ENCODE peak calls at places on chromosome 11, in six cellular contexts. One of them, this sample, is unnamed.

GRCh38 chr11:75281469-75282095 is 41.0 kb downstream of the TPBGL start:
- DNase-seq in AG09309: no peak
- DNase-seq in occipital lobe: no peak
- DNase-seq in activated naive CD4-positive, alpha-beta T cell treated with anti-CD3 and anti-CD28 coated beads for 36 hours: no peak
- DNase-seq in NCI-H2081: no peak
- DNase-seq in activated CD4-positive, alpha-beta T cell treated with anti-CD3 and anti-CD28 coated beads for 24 hours: no peak
- DNase-seq in this sample: no peak

GRCh38 chr11:94325681-94326080 is 21.3 kb downstream of the IZUMO1R start:
- DNase-seq in AG09309: no peak
- DNase-seq in NCI-H2081: no peak
- DNase-seq in activated naive CD4-positive, alpha-beta T cell treated with anti-CD3 and anti-CD28 coated beads for 36 hours: peak
- DNase-seq in activated CD4-positive, alpha-beta T cell treated with anti-CD3 and anti-CD28 coated beads for 24 hours: peak
- DNase-seq in occipital lobe: no peak
- DNase-seq in this sample: no peak

GRCh38 chr11:127136438-127136837 is 135.9 kb upstream of the KIRREL3 start:
- DNase-seq in activated CD4-positive, alpha-beta T cell treated with anti-CD3 and anti-CD28 coated beads for 24 hours: no peak
- DNase-seq in activated naive CD4-positive, alpha-beta T cell treated with anti-CD3 and anti-CD28 coated beads for 36 hours: no peak
- DNase-seq in AG09309: no peak
- DNase-seq in occipital lobe: no peak
- DNase-seq in NCI-H2081: no peak
- DNase-seq in this sample: no peak

GRCh38 chr11:11659567-11660341 is 37.9 kb upstream of the GALNT18 start:
- DNase-seq in activated CD4-positive, alpha-beta T cell treated with anti-CD3 and anti-CD28 coated beads for 24 hours: no peak
- DNase-seq in occipital lobe: no peak
- DNase-seq in activated naive CD4-positive, alpha-beta T cell treated with anti-CD3 and anti-CD28 coated beads for 36 hours: no peak
- DNase-seq in NCI-H2081: no peak
- DNase-seq in AG09309: no peak
- DNase-seq in this sample: no peak

GRCh38 chr11:8650401-8650990 is 32.0 kb downstream of the TRIM66 start:
- DNase-seq in activated CD4-positive, alpha-beta T cell treated with anti-CD3 and anti-CD28 coated beads for 24 hours: no peak
- DNase-seq in NCI-H2081: no peak
- DNase-seq in AG09309: no peak
- DNase-seq in occipital lobe: no peak
- DNase-seq in activated naive CD4-positive, alpha-beta T cell treated with anti-CD3 and anti-CD28 coated beads for 36 hours: no peak
- DNase-seq in this sample: no peak

GRCh38 chr11:33801821-33802413 is 27.6 kb upstream of the FBXO3 start:
- DNase-seq in AG09309: no peak
- DNase-seq in occipital lobe: no peak
- DNase-seq in activated naive CD4-positive, alpha-beta T cell treated with anti-CD3 and anti-CD28 coated beads for 36 hours: no peak
- DNase-seq in NCI-H2081: no peak
- DNase-seq in activated CD4-positive, alpha-beta T cell treated with anti-CD3 and anti-CD28 coated beads for 24 hours: no peak
- DNase-seq in this sample: no peak

GRCh38 chr11:118956094-118956846 is at the start of gene UPK2:
- DNase-seq in AG09309: peak
- DNase-seq in occipital lobe: peak
- DNase-seq in activated naive CD4-positive, alpha-beta T cell treated with anti-CD3 and anti-CD28 coated beads for 36 hours: peak
- DNase-seq in activated CD4-positive, alpha-beta T cell treated with anti-CD3 and anti-CD28 coated beads for 24 hours: peak
- DNase-seq in NCI-H2081: peak
- DNase-seq in this sample: peak

GRCh38 chr11:128463975-128464374 is 123.4 kb downstream of the ETS1 start:
- DNase-seq in AG09309: no peak
- DNase-seq in occipital lobe: no peak
- DNase-seq in activated naive CD4-positive, alpha-beta T cell treated with anti-CD3 and anti-CD28 coated beads for 36 hours: peak
- DNase-seq in activated CD4-positive, alpha-beta T cell treated with anti-CD3 and anti-CD28 coated beads for 24 hours: no peak
- DNase-seq in NCI-H2081: no peak
- DNase-seq in this sample: no peak

GRCh38 chr11:22666700-22667439 is 459 bp downstream of the GAS2 start:
- DNase-seq in AG09309: no peak
- DNase-seq in activated naive CD4-positive, alpha-beta T cell treated with anti-CD3 and anti-CD28 coated beads for 36 hours: peak
- DNase-seq in occipital lobe: peak
- DNase-seq in NCI-H2081: peak
- DNase-seq in activated CD4-positive, alpha-beta T cell treated with anti-CD3 and anti-CD28 coated beads for 24 hours: no peak
- DNase-seq in this sample: peak

GRCh38 chr11:85941380-85941973 is 86.3 kb downstream of the CCDC83 start:
- DNase-seq in activated naive CD4-positive, alpha-beta T cell treated with anti-CD3 and anti-CD28 coated beads for 36 hours: peak
- DNase-seq in NCI-H2081: peak
- DNase-seq in activated CD4-positive, alpha-beta T cell treated with anti-CD3 and anti-CD28 coated beads for 24 hours: no peak
- DNase-seq in AG09309: no peak
- DNase-seq in occipital lobe: peak
- DNase-seq in this sample: no peak

GRCh38 chr11:131464024-131464423 is 93.6 kb downstream of the NTM start:
- DNase-seq in NCI-H2081: no peak
- DNase-seq in activated naive CD4-positive, alpha-beta T cell treated with anti-CD3 and anti-CD28 coated beads for 36 hours: no peak
- DNase-seq in activated CD4-positive, alpha-beta T cell treated with anti-CD3 and anti-CD28 coated beads for 24 hours: no peak
- DNase-seq in AG09309: no peak
- DNase-seq in occipital lobe: no peak
- DNase-seq in this sample: no peak

GRCh38 chr11:70233511-70233919 is 30.4 kb downstream of the FADD start:
- DNase-seq in occipital lobe: no peak
- DNase-seq in activated naive CD4-positive, alpha-beta T cell treated with anti-CD3 and anti-CD28 coated beads for 36 hours: no peak
- DNase-seq in AG09309: peak
- DNase-seq in NCI-H2081: no peak
- DNase-seq in activated CD4-positive, alpha-beta T cell treated with anti-CD3 and anti-CD28 coated beads for 24 hours: no peak
- DNase-seq in this sample: no peak

GRCh38 chr11:123253909-123254308 is 58.9 kb upstream of the CLMP start:
- DNase-seq in AG09309: no peak
- DNase-seq in activated naive CD4-positive, alpha-beta T cell treated with anti-CD3 and anti-CD28 coated beads for 36 hours: no peak
- DNase-seq in activated CD4-positive, alpha-beta T cell treated with anti-CD3 and anti-CD28 coated beads for 24 hours: no peak
- DNase-seq in occipital lobe: no peak
- DNase-seq in NCI-H2081: no peak
- DNase-seq in this sample: no peak

GRCh38 chr11:79119491-79120284 is 321.1 kb downstream of the TENM4 start:
- DNase-seq in activated CD4-positive, alpha-beta T cell treated with anti-CD3 and anti-CD28 coated beads for 24 hours: no peak
- DNase-seq in NCI-H2081: no peak
- DNase-seq in AG09309: no peak
- DNase-seq in occipital lobe: no peak
- DNase-seq in activated naive CD4-positive, alpha-beta T cell treated with anti-CD3 and anti-CD28 coated beads for 36 hours: no peak
- DNase-seq in this sample: no peak

GRCh38 chr11:66346476-66347424 is 679 bp downstream of the B4GAT1 start:
- DNase-seq in activated CD4-positive, alpha-beta T cell treated with anti-CD3 and anti-CD28 coated beads for 24 hours: no peak
- DNase-seq in occipital lobe: no peak
- DNase-seq in NCI-H2081: peak
- DNase-seq in activated naive CD4-positive, alpha-beta T cell treated with anti-CD3 and anti-CD28 coated beads for 36 hours: no peak
- DNase-seq in AG09309: no peak
- DNase-seq in this sample: no peak

GRCh38 chr11:62842171-62842717 is 2.9 kb upstream of the WDR74 start:
- DNase-seq in occipital lobe: no peak
- DNase-seq in activated CD4-positive, alpha-beta T cell treated with anti-CD3 and anti-CD28 coated beads for 24 hours: no peak
- DNase-seq in activated naive CD4-positive, alpha-beta T cell treated with anti-CD3 and anti-CD28 coated beads for 36 hours: peak
- DNase-seq in AG09309: no peak
- DNase-seq in NCI-H2081: no peak
- DNase-seq in this sample: no peak

GRCh38 chr11:17256512-17256911 is 20.0 kb upstream of the NUCB2 start:
- DNase-seq in activated naive CD4-positive, alpha-beta T cell treated with anti-CD3 and anti-CD28 coated beads for 36 hours: no peak
- DNase-seq in activated CD4-positive, alpha-beta T cell treated with anti-CD3 and anti-CD28 coated beads for 24 hours: no peak
- DNase-seq in AG09309: peak
- DNase-seq in occipital lobe: no peak
- DNase-seq in NCI-H2081: no peak
- DNase-seq in this sample: no peak

GRCh38 chr11:17528181-17528691 is 16.0 kb downstream of the USH1C start:
- DNase-seq in activated CD4-positive, alpha-beta T cell treated with anti-CD3 and anti-CD28 coated beads for 24 hours: peak
- DNase-seq in occipital lobe: peak
- DNase-seq in AG09309: no peak
- DNase-seq in NCI-H2081: peak
- DNase-seq in activated naive CD4-positive, alpha-beta T cell treated with anti-CD3 and anti-CD28 coated beads for 36 hours: peak
- DNase-seq in this sample: peak

GRCh38 chr11:12330491-12331231 is 46.7 kb upstream of the PARVA start:
- DNase-seq in activated CD4-positive, alpha-beta T cell treated with anti-CD3 and anti-CD28 coated beads for 24 hours: no peak
- DNase-seq in NCI-H2081: peak
- DNase-seq in activated naive CD4-positive, alpha-beta T cell treated with anti-CD3 and anti-CD28 coated beads for 36 hours: no peak
- DNase-seq in AG09309: no peak
- DNase-seq in occipital lobe: peak
- DNase-seq in this sample: peak